ENCODE peak calls at places on chromosome 22, in eight cellular contexts. K, D, R, N, U, S, M and P are unnamed samples.

GRCh38 chr22:20786536-20786979 is 12.6 kb downstream of the SERPIND1 start:
- DNase-seq in S (no peak), K (peak; percentile 71), D (no peak), N (no peak), U (no peak), M (no peak), R (no peak), P (no peak)

GRCh38 chr22:22897036-22897435 is 9.4 kb downstream of the IGLL5 start:
- DNase-seq in U (no peak), M (no peak), D (no peak), S (no peak), N (no peak), R (no peak), K (no peak), P (no peak)

GRCh38 chr22:31829505-31829904 is 75.7 kb downstream of the DEPDC5 start:
- DNase-seq in S (no peak), D (no peak), R (no peak), N (no peak), K (peak; percentile 54), M (no peak), U (peak; percentile 96), P (no peak)

GRCh38 chr22:25351631-25352293 is 132.3 kb downstream of the CRYBB2 start:
- DNase-seq in U (no peak), D (no peak), K (no peak), M (no peak), R (no peak), N (no peak), S (no peak), P (no peak)

GRCh38 chr22:35324762-35325161 is 25.1 kb downstream of the TOM1 start:
- DNase-seq in R (no peak), U (no peak), M (no peak), S (no peak), D (no peak), K (no peak), N (no peak), P (no peak)

GRCh38 chr22:27782065-27782464 is 19.5 kb downstream of the MN1 start:
- DNase-seq in R (no peak), M (no peak), S (no peak), U (no peak), K (no peak), D (no peak), N (no peak), P (no peak)

GRCh38 chr22:50731811-50732624 is 6.0 kb upstream of the ACR start:
- DNase-seq in M (peak; percentile 59), R (no peak), U (peak; percentile 9), S (no peak), D (peak; percentile 36), N (peak; percentile 34), K (peak; percentile 7), P (peak; percentile 20)

GRCh38 chr22:26580240-26580962 is 9.5 kb downstream of the TPST2 start:
- DNase-seq in D (no peak), N (no peak), M (no peak), S (no peak), R (no peak), K (no peak), U (no peak), P (no peak)

GRCh38 chr22:44047891-44048301 is 23.8 kb downstream of the PARVB start:
- DNase-seq in D (no peak), U (no peak), K (no peak), N (no peak), R (no peak), S (no peak), M (no peak), P (no peak)

GRCh38 chr22:48927591-48927990 is 900.1 kb downstream of the BRD1 start:
- DNase-seq in K (no peak), N (no peak), S (no peak), U (no peak), M (no peak), D (no peak), R (no peak), P (no peak)

GRCh38 chr22:50016988-50017700 is 4.6 kb upstream of the IL17REL start:
- DNase-seq in K (no peak), S (no peak), M (no peak), N (no peak), R (no peak), U (peak; percentile 85), D (no peak), P (no peak)

GRCh38 chr22:28075260-28075981 is 156.4 kb upstream of the PITPNB start:
- DNase-seq in D (no peak), K (no peak), U (peak; percentile 88), M (no peak), R (no peak), S (no peak), N (no peak), P (no peak)